ENCODE peak calls at places on chromosome 7, in five cellular contexts. E is psoas muscle, M is fibroblast of lung, K is cardiac muscle cell, R is spleen. X is an unnamed sample.

GRCh38 chr7:69922011-69922803 is 323.9 kb downstream of the AUTS2 start:
- DNase-seq in E (no peak), M (no peak), K (peak; percentile 10), R (no peak), X (no peak)

GRCh38 chr7:54546081-54546985 is 4.2 kb downstream of the VSTM2A start:
- DNase-seq in E (no peak), M (no peak), K (peak; percentile 66), R (peak; percentile 47), X (no peak)

GRCh38 chr7:95425694-95426093 is 9.1 kb downstream of the PON2 start:
- DNase-seq in E (no peak), M (no peak), K (no peak), R (no peak), X (no peak)

GRCh38 chr7:35820858-35821257 is 20.0 kb downstream of the SEPTIN7 start:
- DNase-seq in E (no peak), M (no peak), K (peak; percentile 7), R (no peak), X (no peak)

GRCh38 chr7:115060095-115060830 is 138.4 kb downstream of the MDFIC start:
- DNase-seq in E (no peak), M (no peak), K (no peak), R (no peak), X (no peak)

GRCh38 chr7:127667751-127668530 is 15.9 kb downstream of the SND1 start:
- DNase-seq in E (no peak), M (peak; percentile 23), K (no peak), R (no peak), X (no peak)

GRCh38 chr7:42236266-42237161 is 495 bp downstream of the GLI3 start:
- DNase-seq in E (peak; percentile 73), M (peak; percentile 69), K (peak; percentile 81), R (no peak), X (no peak)

GRCh38 chr7:124811341-124811740 is 45.7 kb upstream of the GPR37 start:
- DNase-seq in E (no peak), M (no peak), K (no peak), R (no peak), X (no peak)

GRCh38 chr7:80821781-80822180 is 97.1 kb downstream of the SEMA3C start:
- DNase-seq in E (no peak), M (peak; percentile 40), K (no peak), R (no peak), X (no peak)

GRCh38 chr7:151628846-151629604 is 109.3 kb upstream of the RHEB start:
- DNase-seq in E (no peak), M (no peak), K (peak; percentile 57), R (no peak), X (no peak)

GRCh38 chr7:102412548-102412947 is 16.4 kb downstream of the PRKRIP1 start:
- DNase-seq in E (peak; percentile 71), M (peak; percentile 23), K (no peak), R (peak; percentile 86), X (peak; percentile 91)

GRCh38 chr7:115227473-115228235 is 305.8 kb downstream of the MDFIC start:
- DNase-seq in E (no peak), M (no peak), K (no peak), R (no peak), X (no peak)

GRCh38 chr7:109694122-109694521 is 1124.4 kb downstream of the DNAJB9 start:
- DNase-seq in E (no peak), M (no peak), K (no peak), R (no peak), X (no peak)

GRCh38 chr7:44973610-44974401 is 5.0 kb downstream of the MYO1G start:
- DNase-seq in E (no peak), M (no peak), K (no peak), R (no peak), X (no peak)

GRCh38 chr7:50119815-50120637 is 27.0 kb upstream of the ZPBP start:
- DNase-seq in E (no peak), M (no peak), K (peak; percentile 46), R (no peak), X (no peak)

GRCh38 chr7:132142006-132142405 is 434.3 kb downstream of the PLXNA4 start:
- DNase-seq in E (no peak), M (no peak), K (no peak), R (no peak), X (no peak)

GRCh38 chr7:73597978-73598782 is 19.8 kb upstream of the TBL2 start:
- DNase-seq in E (no peak), M (no peak), K (no peak), R (no peak), X (no peak)
- H3K27me3 ChIP-seq in E (peaks cover 3% of the 10 kb centered on the region), M (no peaks in the 10 kb centered on the region), K (no peaks in the 10 kb centered on the region), R (peaks cover 30% of the 10 kb centered on the region), X (no peaks in the 10 kb centered on the region)

DNA sequence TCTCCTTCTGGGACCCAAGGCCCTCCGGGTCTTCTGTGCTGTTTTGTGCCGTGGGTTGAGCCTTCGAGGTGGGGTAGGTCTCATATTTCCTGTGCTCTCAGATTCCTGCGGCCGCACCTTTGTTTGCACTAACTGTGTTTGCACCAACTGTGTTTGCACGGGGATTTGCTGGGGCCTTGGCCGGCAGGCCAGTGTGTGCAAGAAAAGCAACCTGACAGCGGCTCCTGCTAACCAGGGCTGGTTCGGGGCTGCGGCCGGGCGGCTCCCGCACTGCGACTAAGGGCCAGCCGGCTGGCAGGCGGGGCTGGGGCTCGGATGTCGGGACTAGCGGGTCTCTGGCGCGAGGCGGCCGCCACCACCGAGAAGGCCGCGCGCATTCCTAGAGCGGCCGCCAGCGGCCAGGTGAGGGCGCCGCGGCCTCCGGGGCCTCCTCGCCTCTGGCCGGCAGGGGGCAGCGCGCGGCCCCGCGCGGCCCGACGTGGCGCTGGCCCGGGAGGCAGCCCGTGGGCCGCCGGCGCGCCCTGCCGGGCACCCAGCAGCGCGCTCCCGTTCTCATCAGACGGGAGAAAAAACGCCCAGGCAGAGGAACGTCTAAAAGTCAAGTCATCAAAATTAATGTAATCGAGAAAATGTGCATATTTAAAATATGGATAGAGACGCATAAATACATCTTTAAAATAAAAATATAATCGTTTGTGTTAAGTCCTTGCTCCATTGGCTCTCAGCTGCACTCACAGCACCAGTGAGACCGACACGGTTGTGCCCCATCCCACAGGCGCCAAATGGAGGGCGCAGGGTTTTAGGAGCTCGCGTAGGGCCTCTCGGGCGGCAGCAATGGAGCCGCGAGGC is 38.6 kb downstream of the ZNF777 start:
- DNase-seq in E (peak; percentile 67), M (peak; percentile 64), K (peak; percentile 84), R (peak; percentile 96), X (no peak)
- TF ChIP-seq CTCF in E (peak; percentile 67), M (peak; percentile 24), K (peak; percentile 53), R (peak; percentile 43), X (peak; percentile 46)

GRCh38 chr7:155665957-155666287 is 21.5 kb downstream of the RBM33 start:
- DNase-seq in E (no peak), M (peak; percentile 89), K (no peak), R (no peak), X (no peak)

GRCh38 chr7:155670521-155670920 is 26.1 kb downstream of the RBM33 start:
- DNase-seq in E (no peak), M (no peak), K (no peak), R (no peak), X (no peak)

GRCh38 chr7:155667241-155667849 is 22.9 kb downstream of the RBM33 start:
- DNase-seq in E (no peak), M (no peak), K (no peak), R (no peak), X (no peak)

GRCh38 chr7:155665079-155665956 is 20.9 kb downstream of the RBM33 start:
- DNase-seq in E (no peak), M (peak; percentile 31), K (no peak), R (no peak), X (no peak)

DNA sequence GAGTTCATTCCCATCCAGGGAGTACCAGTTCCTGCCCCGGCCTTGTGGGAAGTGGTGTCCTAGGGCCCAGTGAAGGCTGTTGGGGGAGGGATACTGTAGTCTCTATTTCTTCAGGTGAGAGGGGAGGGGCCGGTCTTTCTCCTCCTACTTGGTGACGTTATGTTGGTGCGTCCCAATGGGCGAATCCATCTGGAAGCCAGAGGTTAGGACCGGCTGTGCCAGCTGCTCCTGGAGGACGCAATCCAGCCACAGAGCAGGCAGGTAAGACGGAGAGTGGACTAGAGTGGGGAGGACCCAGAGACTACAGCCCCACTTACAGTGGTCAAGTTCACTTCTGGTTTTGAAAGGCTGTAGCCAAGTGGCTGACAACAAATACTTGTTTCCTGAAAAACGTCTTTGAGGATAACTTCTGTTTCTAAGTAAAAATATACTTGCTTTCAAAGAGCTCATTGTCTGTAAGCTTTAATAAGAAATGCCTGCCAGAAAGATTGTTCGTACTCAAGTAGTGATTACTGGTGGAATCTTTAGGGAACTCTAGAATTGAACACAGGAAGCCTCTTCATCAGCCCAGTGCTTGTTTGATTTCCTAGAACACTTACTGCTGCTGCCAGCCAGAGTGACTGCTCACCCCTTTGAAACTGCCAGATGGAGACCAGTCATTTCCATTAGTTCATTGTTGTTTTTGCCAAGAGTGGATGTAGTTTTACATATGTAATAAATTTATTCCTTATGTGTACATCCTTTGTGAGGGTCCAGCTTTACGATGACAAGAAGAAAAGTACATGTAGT is 25.4 kb downstream of the RBM33 start:
- DNase-seq in E (no peak), M (peak; percentile 47), K (no peak), R (no peak), X (no peak)
- H3K4me3 ChIP-seq in E (no peak overlapping the region), M (no peak overlapping the region), K (no peak overlapping the region), R (no peak overlapping the region), X (no peak overlapping the region)

GRCh38 chr7:140044251-140044650 is 18.5 kb downstream of the PARP12 start:
- DNase-seq in E (no peak), M (no peak), K (no peak), R (no peak), X (no peak)

GRCh38 chr7:140039071-140039470 is 23.7 kb downstream of the PARP12 start:
- DNase-seq in E (no peak), M (no peak), K (no peak), R (no peak), X (no peak)

GRCh38 chr7:140039896-140040295 is 22.9 kb downstream of the PARP12 start:
- DNase-seq in E (no peak), M (no peak), K (no peak), R (no peak), X (no peak)

GRCh38 chr7:140042386-140042670 is 20.4 kb downstream of the PARP12 start:
- DNase-seq in E (no peak), M (no peak), K (no peak), R (no peak), X (no peak)

GRCh38 chr7:140041626-140042385 is 20.9 kb downstream of the PARP12 start:
- DNase-seq in E (no peak), M (peak; percentile 65), K (no peak), R (no peak), X (no peak)
- H3K27me3 ChIP-seq in E (no peaks in the 10 kb centered on the region), M (no peaks in the 10 kb centered on the region), K (no peaks in the 10 kb centered on the region), R (no peaks in the 10 kb centered on the region), X (no peaks in the 10 kb centered on the region)